ENCODE peak calls at places on chromosome 7, in six cellular contexts. E, D, T, O, U and Z are unnamed samples.

GRCh38 chr7:78139335-78139734 is 340.8 kb downstream of the PHTF2 start:
- DNase-seq in E (peak; percentile 59), D (no peak), T (no peak), O (peak; percentile 47), U (no peak), Z (no peak)

GRCh38 chr7:46745700-46746090 is 824.6 kb upstream of the IGFBP3 start:
- DNase-seq in E (no peak), D (no peak), T (no peak), O (peak; percentile 36), U (no peak), Z (no peak)

GRCh38 chr7:21429021-21429420 is 1.1 kb downstream of the SP4 start:
- DNase-seq in E (no peak), D (no peak), T (peak; percentile 24), O (no peak), U (no peak), Z (no peak)

GRCh38 chr7:92402920-92403759 is 44.1 kb upstream of the GATAD1 start:
- DNase-seq in E (peak; percentile 55), D (peak; percentile 49), T (peak; percentile 21), O (no peak), U (no peak), Z (no peak)

GRCh38 chr7:120273476-120273975 is 551 bp downstream of the KCND2 start:
- DNase-seq in E (peak; percentile 9), D (peak; percentile 69), T (peak; percentile 76), O (peak; percentile 28), U (no peak), Z (no peak)

GRCh38 chr7:7562736-7563135 is 3.9 kb upstream of the MIOS start:
- DNase-seq in E (peak; percentile 46), D (peak; percentile 21), T (no peak), O (peak; percentile 9), U (no peak), Z (no peak)

GRCh38 chr7:29494350-29494749 is 69.3 kb upstream of the PRR15 start:
- DNase-seq in E (peak; percentile 59), D (no peak), T (no peak), O (peak; percentile 49), U (no peak), Z (no peak)

GRCh38 chr7:74044366-74045350 is 16.7 kb downstream of the ELN start:
- DNase-seq in E (no peak), D (no peak), T (no peak), O (no peak), U (no peak), Z (no peak)

GRCh38 chr7:36547361-36547760 is 157.7 kb downstream of the ANLN start:
- DNase-seq in E (no peak), D (no peak), T (no peak), O (no peak), U (no peak), Z (no peak)

GRCh38 chr7:120794100-120794729 is 63.7 kb downstream of the TSPAN12 start:
- DNase-seq in E (no peak), D (no peak), T (no peak), O (peak; percentile 24), U (no peak), Z (peak; percentile 17)

GRCh38 chr7:87328281-87328680 is 17.2 kb upstream of the CROT start:
- DNase-seq in E (peak; percentile 47), D (no peak), T (peak; percentile 51), O (peak; percentile 62), U (no peak), Z (no peak)

GRCh38 chr7:141355057-141355456 is 196.2 kb upstream of the AGK start:
- DNase-seq in E (peak; percentile 49), D (no peak), T (no peak), O (peak; percentile 51), U (no peak), Z (no peak)

GRCh38 chr7:96266580-96266979 is 55.3 kb downstream of the SLC25A13 start:
- DNase-seq in E (no peak), D (no peak), T (no peak), O (no peak), U (no peak), Z (no peak)

GRCh38 chr7:151168022-151168786 is 710 bp upstream of the GBX1 start:
- DNase-seq in E (no peak), D (peak; percentile 53), T (peak; percentile 78), O (no peak), U (peak; percentile 94), Z (no peak)

DNA sequence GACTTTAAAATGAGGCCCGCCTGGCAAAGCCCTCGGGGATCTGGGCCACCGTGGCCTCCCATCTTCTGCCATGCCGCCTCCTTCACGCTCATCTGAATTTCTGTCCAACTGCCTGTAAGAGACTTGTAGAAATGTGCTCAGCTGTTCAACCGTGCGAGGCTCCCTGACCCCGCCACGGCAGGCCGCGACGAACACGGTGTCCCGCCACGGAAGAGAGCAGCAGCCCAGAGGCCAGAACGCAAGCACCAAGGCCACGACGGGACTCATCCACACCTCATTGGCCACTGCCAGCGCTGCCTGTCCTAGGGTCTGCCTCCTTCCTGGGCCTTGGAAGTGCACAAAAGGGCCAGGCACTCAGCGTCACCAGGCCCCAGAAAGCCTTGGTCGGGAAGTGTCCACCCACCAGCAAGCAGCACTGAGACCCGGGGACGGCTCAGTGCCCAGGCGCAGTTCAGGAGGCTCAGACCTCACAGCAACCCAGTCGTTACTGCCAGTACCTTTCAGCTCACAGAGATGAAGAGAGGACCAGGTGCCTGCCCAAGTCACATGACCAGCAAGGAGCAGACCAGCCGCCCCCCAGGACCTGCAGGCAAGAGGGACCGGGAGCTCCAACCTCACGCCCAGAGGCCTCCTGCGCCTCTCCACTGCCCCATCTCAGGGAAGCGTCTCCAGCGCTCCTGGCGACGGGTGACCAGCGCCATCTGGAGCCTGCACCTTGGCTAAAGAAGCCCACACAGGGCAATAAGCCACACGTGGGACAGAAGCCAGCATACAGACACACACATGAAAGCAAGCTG is 85.9 kb downstream of the MAD1L1 start:
- DNase-seq in E (no peak), D (no peak), T (no peak), O (no peak), U (no peak), Z (no peak)
- H3K4me2 ChIP-seq in E (no peak overlapping the region), D (no peak overlapping the region), T (no peak overlapping the region), O (no peak overlapping the region), U (no peak overlapping the region), Z (no peak overlapping the region)

GRCh38 chr7:1246871-1247526 is 14.3 kb downstream of the UNCX start:
- DNase-seq in E (no peak), D (no peak), T (peak; percentile 34), O (no peak), U (no peak), Z (no peak)

GRCh38 chr7:1244701-1245526 is 12.2 kb downstream of the UNCX start:
- DNase-seq in E (no peak), D (no peak), T (peak; percentile 43), O (no peak), U (no peak), Z (no peak)

GRCh38 chr7:1245596-1245995 is 12.9 kb downstream of the UNCX start:
- DNase-seq in E (no peak), D (no peak), T (peak; percentile 41), O (no peak), U (no peak), Z (no peak)

GRCh38 chr7:1247527-1248041 is 14.9 kb downstream of the UNCX start:
- DNase-seq in E (no peak), D (no peak), T (peak; percentile 87), O (no peak), U (peak; percentile 66), Z (no peak)

GRCh38 chr7:1246170-1246870 is 13.6 kb downstream of the UNCX start:
- DNase-seq in E (no peak), D (no peak), T (peak; percentile 51), O (no peak), U (no peak), Z (no peak)
- TF ChIP-seq EZH2 in E (peak; percentile 29), D (peak; percentile 37), T (peak; percentile 99), O (peak; percentile 64), U (no peak), Z (peak; percentile 83)

DNA sequence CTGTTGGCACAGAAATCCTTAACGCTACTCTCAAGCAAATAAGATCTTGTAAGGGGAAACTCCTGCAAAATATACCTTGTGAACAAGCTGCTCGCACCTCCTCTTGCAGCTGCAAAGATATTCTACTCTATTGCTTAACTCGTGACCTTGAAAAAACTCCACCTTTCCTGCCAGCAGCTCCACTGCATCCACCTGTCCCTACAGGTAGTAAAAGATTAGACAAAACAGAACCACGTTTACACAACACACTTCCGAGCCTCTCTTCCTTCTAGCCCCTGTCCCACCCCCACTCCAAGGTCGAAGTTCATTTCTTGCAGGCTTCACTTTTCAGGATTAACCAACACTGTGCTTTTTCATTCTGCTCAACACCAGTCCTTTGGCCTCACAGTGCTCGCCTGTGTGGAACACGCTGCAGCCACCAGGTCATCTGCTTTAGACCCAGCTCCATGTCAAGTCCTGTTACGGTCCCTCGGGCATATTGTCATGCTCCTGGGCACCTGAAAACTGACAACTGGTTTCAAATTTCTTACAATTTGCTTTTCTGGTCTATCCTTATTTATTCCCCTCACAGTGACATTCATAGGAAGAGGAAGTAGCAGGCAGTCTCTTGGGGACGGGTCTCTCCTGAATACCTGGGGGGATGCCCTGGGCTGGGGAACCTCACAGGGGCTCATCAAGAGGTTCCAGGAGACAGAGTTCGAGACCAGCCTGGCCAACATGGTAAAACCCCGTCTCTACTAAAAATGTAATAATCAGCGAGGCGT is 165.8 kb upstream of the KLF14 start:
- DNase-seq in E (no peak), D (peak; percentile 87), T (no peak), O (no peak), U (no peak), Z (no peak)
- H3K4me2 ChIP-seq in E (peak overlapping the region; percentile 8), D (peak overlapping the region; percentile 54), T (no peak overlapping the region), O (no peak overlapping the region), U (no peak overlapping the region), Z (peak overlapping the region; percentile 53)

GRCh38 chr7:5597772-5598171 is 174.1 kb upstream of the TNRC18 start:
- DNase-seq in E (peak; percentile 40), D (peak; percentile 54), T (peak; percentile 28), O (no peak), U (no peak), Z (no peak)

GRCh38 chr7:5595545-5596045 is 172.0 kb upstream of the TNRC18 start:
- DNase-seq in E (peak; percentile 69), D (peak; percentile 39), T (no peak), O (no peak), U (peak; percentile 51), Z (no peak)

GRCh38 chr7:5596896-5597246 is 173.2 kb upstream of the TNRC18 start:
- DNase-seq in E (no peak), D (no peak), T (no peak), O (no peak), U (no peak), Z (no peak)

GRCh38 chr7:5596046-5596895 is 172.6 kb upstream of the TNRC18 start:
- DNase-seq in E (peak; percentile 94), D (peak; percentile 89), T (peak; percentile 51), O (peak; percentile 92), U (peak; percentile 53), Z (peak; percentile 74)

DNA sequence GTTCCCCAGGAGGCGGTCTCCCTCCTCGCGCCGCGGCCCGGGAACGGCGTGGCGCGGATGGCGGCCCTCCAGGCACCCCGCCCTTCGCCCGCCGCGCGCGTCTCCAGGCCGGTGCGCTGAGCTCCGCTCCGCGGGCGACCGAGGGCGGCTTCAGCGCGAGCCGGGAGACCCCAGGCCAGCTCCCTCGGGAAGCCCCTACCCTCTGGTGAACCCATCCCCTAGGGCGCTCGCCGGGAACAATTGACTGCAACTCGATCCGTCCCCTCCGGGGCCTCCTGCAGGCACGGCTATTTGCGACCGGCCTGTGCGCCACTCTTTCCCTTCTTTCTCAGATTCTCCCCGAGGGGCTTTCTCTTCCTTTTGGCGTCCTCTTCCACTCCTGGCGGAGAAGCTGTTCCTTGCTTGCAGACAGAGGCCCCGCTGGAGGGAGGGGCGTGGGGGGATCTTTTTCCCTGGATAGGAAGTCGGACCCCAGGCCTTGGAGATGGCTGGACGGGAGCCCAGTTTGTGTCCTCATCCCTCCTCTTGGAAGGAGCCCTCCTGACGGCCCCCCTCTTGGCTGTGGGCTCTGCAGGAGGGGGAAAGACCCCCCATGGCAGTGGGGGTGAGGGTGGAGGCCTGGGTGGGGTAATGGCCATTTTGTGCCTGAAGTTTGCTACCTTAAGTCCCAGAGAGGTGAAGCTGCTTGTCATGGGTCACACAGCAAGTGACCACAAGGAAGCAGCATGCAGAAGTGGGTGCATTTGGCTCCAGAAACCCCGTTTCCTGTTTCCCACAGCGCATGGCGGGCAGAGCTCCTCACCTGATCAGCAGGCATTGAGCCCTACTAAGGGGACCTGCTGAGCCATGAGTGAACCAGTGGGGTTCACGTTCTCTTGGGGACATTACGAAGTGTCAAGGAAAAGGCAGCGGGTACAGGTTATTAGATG is 171.2 kb upstream of the TNRC18 start:
- DNase-seq in E (no peak), D (peak; percentile 62), T (peak; percentile 90), O (peak; percentile 36), U (no peak), Z (no peak)
- TF ChIP-seq EZH2 in E (no peak), D (peak; percentile 26), T (no peak), O (no peak), U (no peak), Z (no peak)